ENCODE peak calls at places on chromosomes 6 and 20, in nine cellular contexts. P, I, E, Z, J, O, R, S and Y are unnamed samples.

GRCh38 chr20:50868509-50869495 is 62.4 kb downstream of the ADNP start:
- DNase-seq in P (no peak), I (no peak), E (no peak), Z (no peak), J (no peak), O (no peak), R (no peak), S (no peak), Y (no peak)

GRCh38 chr6:122753688-122754056 is 25.8 kb upstream of the FABP7 start:
- DNase-seq in P (no peak), I (no peak), E (no peak), Z (no peak), J (no peak), O (no peak), R (no peak), S (no peak), Y (no peak)

GRCh38 chr20:21725892-21726291 is 20.4 kb downstream of the PAX1 start:
- DNase-seq in P (no peak), I (no peak), E (no peak), Z (no peak), J (peak; percentile 35), O (no peak), R (no peak), S (no peak), Y (no peak)

GRCh38 chr6:159108438-159108985 is 60.7 kb upstream of the FNDC1 start:
- DNase-seq in P (no peak), I (no peak), E (no peak), Z (no peak), J (no peak), O (no peak), R (no peak), S (no peak), Y (no peak)

GRCh38 chr6:146028250-146028789 is 542 bp upstream of the GRM1 start:
- DNase-seq in P (no peak), I (no peak), E (peak; percentile 1), Z (peak; percentile 61), J (peak; percentile 82), O (peak; percentile 20), R (peak; percentile 72), S (peak; percentile 93), Y (peak; percentile 34)

GRCh38 chr20:57030611-57031600 is 235.5 kb downstream of the BMP7 start:
- DNase-seq in P (peak; percentile 64), I (no peak), E (no peak), Z (no peak), J (no peak), O (no peak), R (no peak), S (no peak), Y (peak; percentile 38)

GRCh38 chr6:1952726-1953360 is 292.6 kb downstream of the GMDS start:
- DNase-seq in P (peak; percentile 70), I (no peak), E (peak; percentile 77), Z (peak; percentile 98), J (no peak), O (no peak), R (no peak), S (no peak), Y (no peak)

GRCh38 chr6:47247227-47247797 is 62.4 kb downstream of the TNFRSF21 start:
- DNase-seq in P (no peak), I (no peak), E (no peak), Z (peak; percentile 24), J (no peak), O (no peak), R (no peak), S (no peak), Y (no peak)

GRCh38 chr6:84816196-84816745 is 51.9 kb upstream of the TBX18 start:
- DNase-seq in P (no peak), I (no peak), E (no peak), Z (peak; percentile 24), J (no peak), O (no peak), R (no peak), S (no peak), Y (no peak)

GRCh38 chr6:111888928-111889696 is 15.9 kb upstream of the FYN start:
- DNase-seq in P (no peak), I (no peak), E (no peak), Z (peak; percentile 25), J (peak; percentile 88), O (no peak), R (peak; percentile 44), S (peak; percentile 52), Y (peak; percentile 79)

GRCh38 chr6:30730611-30731435 is 10.7 kb downstream of the TUBB start:
- DNase-seq in P (no peak), I (no peak), E (no peak), Z (peak; percentile 48), J (peak; percentile 92), O (peak; percentile 79), R (peak; percentile 72), S (peak; percentile 80), Y (peak; percentile 85)

GRCh38 chr20:39044501-39044900 is 82.4 kb downstream of the DHX35 start:
- DNase-seq in P (no peak), I (no peak), E (no peak), Z (no peak), J (no peak), O (no peak), R (no peak), S (no peak), Y (no peak)

GRCh38 chr6:148523051-148523450 is 180.4 kb downstream of the SASH1 start:
- DNase-seq in P (no peak), I (no peak), E (no peak), Z (peak; percentile 95), J (no peak), O (no peak), R (no peak), S (no peak), Y (no peak)

GRCh38 chr6:101226677-101227135 is 166.8 kb upstream of the GRIK2 start:
- DNase-seq in P (peak; percentile 1), I (no peak), E (no peak), Z (peak; percentile 68), J (peak; percentile 90), O (no peak), R (no peak), S (peak; percentile 38), Y (peak; percentile 68)
- TF ChIP-seq CTCF in P (peak; percentile 51), I (no peak), E (peak; percentile 4), Z (peak; percentile 52), J (peak; percentile 87), O (no peak), R (no peak), S (peak; percentile 36), Y (no peak)

DNA sequence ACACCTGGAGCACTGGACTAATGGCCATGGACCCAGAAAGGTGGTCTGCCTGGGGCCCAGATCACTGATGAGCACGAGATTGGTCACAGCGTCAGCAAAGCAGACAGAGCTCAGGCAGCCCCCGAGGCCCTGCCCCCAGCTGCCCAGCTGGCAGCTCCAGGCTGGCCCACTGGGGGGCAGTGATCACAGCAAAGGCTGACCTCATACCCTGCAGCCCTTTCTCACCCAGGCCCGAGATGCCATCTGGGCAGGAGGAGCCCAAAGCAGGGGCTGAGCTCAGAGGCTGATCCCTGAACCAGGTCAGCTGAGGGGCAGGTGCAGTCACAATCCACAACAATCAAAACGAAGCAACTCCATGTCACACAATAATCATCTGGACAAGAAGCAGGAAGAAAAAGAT is 4.1 kb downstream of the MAP1LC3A start:
- DNase-seq in P (no peak), I (no peak), E (no peak), Z (peak; percentile 34), J (peak; percentile 66), O (no peak), R (no peak), S (no peak), Y (peak; percentile 66)
- TF ChIP-seq CTCF in P (peak; percentile 54), I (no peak), E (peak; percentile 45), Z (peak; percentile 52), J (peak; percentile 62), O (no peak), R (no peak), S (peak; percentile 26), Y (no peak)

GRCh38 chr6:104322849-104323248 is 536.9 kb downstream of the HACE1 start:
- DNase-seq in P (no peak), I (no peak), E (no peak), Z (no peak), J (no peak), O (no peak), R (no peak), S (no peak), Y (no peak)

GRCh38 chr6:104324305-104324704 is 535.4 kb downstream of the HACE1 start:
- DNase-seq in P (no peak), I (no peak), E (no peak), Z (no peak), J (no peak), O (no peak), R (no peak), S (no peak), Y (no peak)

GRCh38 chr6:104321301-104321700 is 538.4 kb downstream of the HACE1 start:
- DNase-seq in P (no peak), I (no peak), E (no peak), Z (no peak), J (no peak), O (no peak), R (no peak), S (no peak), Y (no peak)

GRCh38 chr6:104326173-104327001 is 533.3 kb downstream of the HACE1 start:
- DNase-seq in P (peak; percentile 75), I (no peak), E (no peak), Z (peak; percentile 90), J (no peak), O (no peak), R (no peak), S (no peak), Y (no peak)

DNA sequence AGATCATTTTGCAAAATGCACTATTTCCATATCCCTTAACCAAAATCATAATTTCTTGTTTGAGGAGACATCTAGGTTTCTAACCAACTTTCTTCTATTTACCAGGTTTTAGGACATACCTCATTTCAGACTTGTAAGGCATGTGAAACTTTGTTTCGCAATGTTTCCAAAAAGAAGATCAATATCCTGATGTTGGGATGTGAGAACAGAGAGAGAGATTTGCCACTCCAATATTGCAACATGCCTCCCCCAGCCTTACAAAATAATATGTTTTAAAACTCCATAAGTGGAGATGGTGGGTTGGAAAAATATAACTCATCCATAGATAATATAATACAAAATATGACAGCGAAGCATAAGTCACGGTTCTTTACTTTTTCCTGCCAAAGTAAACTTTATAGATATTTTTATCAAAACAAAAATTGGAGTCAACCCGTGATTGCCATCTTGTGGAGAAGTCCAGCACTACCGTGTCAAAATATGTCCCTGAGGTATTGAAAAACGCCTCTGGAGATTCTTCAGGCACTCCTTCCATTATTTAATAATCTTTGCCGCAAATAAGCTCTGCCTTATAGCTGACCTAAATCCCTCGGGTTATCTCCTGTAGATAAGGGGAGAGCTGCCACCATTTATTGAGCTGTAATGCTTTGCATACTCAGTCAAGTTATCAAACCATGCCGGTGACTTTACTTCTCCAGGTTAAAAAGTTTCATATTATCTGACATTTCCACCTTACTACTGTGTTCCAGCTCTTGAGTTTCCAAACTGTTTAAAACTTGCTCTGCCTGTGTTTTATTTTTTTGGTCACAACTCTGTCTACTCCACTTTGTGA is 534.2 kb downstream of the HACE1 start:
- DNase-seq in P (no peak), I (no peak), E (no peak), Z (peak; percentile 83), J (no peak), O (no peak), R (no peak), S (peak; percentile 19), Y (no peak)
- TF ChIP-seq CTCF in P (peak; percentile 62), I (no peak), E (peak; percentile 42), Z (peak; percentile 74), J (peak; percentile 75), O (peak; percentile 50), R (no peak), S (peak; percentile 77), Y (peak; percentile 75)

DNA sequence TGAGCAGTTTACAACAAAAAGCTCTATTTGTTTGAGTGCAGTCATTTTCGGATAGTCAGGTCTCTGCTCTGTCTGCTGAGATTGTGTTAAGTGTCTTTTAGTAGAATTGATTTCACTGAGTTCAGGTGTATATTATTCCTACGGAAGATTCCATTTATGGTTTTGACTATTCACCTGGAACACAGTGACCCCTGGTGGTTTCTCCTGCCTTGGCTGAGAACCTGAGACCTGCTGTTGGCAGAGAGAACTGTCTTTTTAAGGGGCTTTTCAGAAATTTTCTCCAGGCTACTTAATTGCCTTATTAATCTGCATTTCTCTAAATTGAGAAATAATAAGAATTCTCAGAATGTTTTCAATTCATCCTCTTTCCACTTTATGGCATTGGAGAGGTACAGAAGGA is 508.0 kb downstream of the TBC1D32 start:
- DNase-seq in P (no peak), I (no peak), E (no peak), Z (peak; percentile 8), J (peak; percentile 43), O (peak; percentile 20), R (no peak), S (peak; percentile 59), Y (peak; percentile 66)
- TF ChIP-seq CTCF in P (no peak), I (no peak), E (peak; percentile 61), Z (peak; percentile 36), J (peak; percentile 91), O (peak; percentile 48), R (no peak), S (peak; percentile 75), Y (peak; percentile 76)